ENCODE peak calls at places on chromosome 4, in six cellular contexts. B is MM.1S, P is GM23338, J is PC-3, M is GM23248, K is SK-N-SH. D is an unnamed sample.

GRCh38 chr4:113707013-113707412 is 54.5 kb downstream of the CAMK2D start:
- DNase-seq in B (no peak), P (no peak), J (no peak), M (peak; percentile 79), K (no peak), D (no peak)

GRCh38 chr4:31189938-31190337 is 469.8 kb downstream of the PCDH7 start:
- DNase-seq in B (no peak), P (no peak), J (no peak), M (no peak), K (no peak), D (no peak)

GRCh38 chr4:149264093-149264733 is 551.4 kb downstream of the IQCM start:
- DNase-seq in B (peak; percentile 56), P (peak; percentile 75), J (peak; percentile 61), M (peak; percentile 77), K (peak; percentile 8), D (peak; percentile 72)

GRCh38 chr4:118389731-118390520 is 37.1 kb upstream of the PRSS12 start:
- DNase-seq in B (no peak), P (no peak), J (peak; percentile 32), M (peak; percentile 51), K (no peak), D (no peak)

GRCh38 chr4:177596035-177596434 is 153.8 kb upstream of the AGA start:
- DNase-seq in B (no peak), P (no peak), J (peak; percentile 86), M (peak; percentile 85), K (peak; percentile 6), D (peak; percentile 4)

GRCh38 chr4:85406185-85406584 is 68.8 kb upstream of the ARHGAP24 start:
- DNase-seq in B (no peak), P (no peak), J (no peak), M (no peak), K (peak; percentile 28), D (no peak)

GRCh38 chr4:185232370-185232769 is 23.0 kb downstream of the SNX25 start:
- DNase-seq in B (no peak), P (no peak), J (peak; percentile 13), M (peak; percentile 50), K (peak; percentile 51), D (no peak)

GRCh38 chr4:98546910-98547544 is 111.4 kb downstream of the TSPAN5 start:
- DNase-seq in B (no peak), P (peak; percentile 45), J (no peak), M (peak; percentile 86), K (no peak), D (peak; percentile 44)

GRCh38 chr4:104901438-104901837 is 245.2 kb upstream of the TET2 start:
- DNase-seq in B (no peak), P (peak; percentile 45), J (no peak), M (no peak), K (no peak), D (peak; percentile 43)

GRCh38 chr4:118865091-118865708 is 23.5 kb upstream of the SYNPO2 start:
- DNase-seq in B (peak; percentile 68), P (peak; percentile 80), J (peak; percentile 69), M (peak; percentile 71), K (peak; percentile 62), D (peak; percentile 73)

GRCh38 chr4:16161866-16162408 is 64.3 kb downstream of the TAPT1 start:
- DNase-seq in B (no peak), P (no peak), J (no peak), M (no peak), K (no peak), D (no peak)

GRCh38 chr4:169147217-169147616 is 123.5 kb downstream of the SH3RF1 start:
- DNase-seq in B (no peak), P (no peak), J (peak; percentile 71), M (peak; percentile 48), K (no peak), D (no peak)

GRCh38 chr4:80197601-80198444 is 520 bp downstream of the PRDM8 start:
- DNase-seq in B (no peak), P (peak; percentile 71), J (no peak), M (peak; percentile 74), K (peak; percentile 83), D (peak; percentile 81)

GRCh38 chr4:112511294-112512118 is 4.5 kb downstream of the NEUROG2 start:
- DNase-seq in B (no peak), P (peak; percentile 70), J (no peak), M (no peak), K (no peak), D (peak; percentile 68)

GRCh38 chr4:7238300-7238960 is 46.1 kb downstream of the SORCS2 start:
- DNase-seq in B (no peak), P (peak; percentile 61), J (no peak), M (no peak), K (no peak), D (peak; percentile 58)

GRCh38 chr4:148986951-148987350 is 544.7 kb upstream of the NR3C2 start:
- DNase-seq in B (no peak), P (no peak), J (peak; percentile 53), M (no peak), K (no peak), D (no peak)

GRCh38 chr4:4426511-4427477 is 39.9 kb downstream of the NSG1 start:
- DNase-seq in B (no peak), P (peak; percentile 85), J (no peak), M (no peak), K (no peak), D (peak; percentile 71)

GRCh38 chr4:145732001-145732400 is 52.1 kb downstream of the C4orf51 start:
- DNase-seq in B (no peak), P (peak; percentile 62), J (no peak), M (no peak), K (no peak), D (peak; percentile 20)

GRCh38 chr4:165398570-165398969 is 19.8 kb downstream of the CPE start:
- DNase-seq in B (no peak), P (peak; percentile 67), J (no peak), M (peak; percentile 19), K (peak; percentile 59), D (peak; percentile 35)

GRCh38 chr4:910366-911091 is 21.6 kb downstream of the GAK start:
- DNase-seq in B (no peak), P (no peak), J (no peak), M (no peak), K (no peak), D (no peak)

GRCh38 chr4:119589165-119589564 is 39.4 kb downstream of the PDE5A start:
- DNase-seq in B (no peak), P (no peak), J (no peak), M (no peak), K (no peak), D (no peak)

GRCh38 chr4:15920723-15921591 is 17.6 kb downstream of the FGFBP1 start:
- DNase-seq in B (no peak), P (no peak), J (peak; percentile 93), M (peak; percentile 94), K (no peak), D (no peak)

GRCh38 chr4:151218343-151218742 is 58.6 kb upstream of the PRSS48 start:
- DNase-seq in B (no peak), P (no peak), J (no peak), M (peak; percentile 58), K (no peak), D (no peak)

GRCh38 chr4:39617534-39617933 is 21.1 kb downstream of the SMIM14 start:
- DNase-seq in B (no peak), P (no peak), J (no peak), M (no peak), K (no peak), D (no peak)
- H3F3A ChIP-seq in B (no peaks in the 10 kb centered on the region), P (peaks cover 2% of the 10 kb centered on the region), J (no peaks in the 10 kb centered on the region), M (peaks cover 23% of the 10 kb centered on the region), K (peaks cover 62% of the 10 kb centered on the region), D (peaks cover 9% of the 10 kb centered on the region)

GRCh38 chr4:73817341-73817740 is 19.1 kb upstream of the CXCL6 start:
- DNase-seq in B (peak; percentile 71), P (peak; percentile 8), J (peak; percentile 37), M (no peak), K (no peak), D (no peak)
- TF ChIP-seq EZH2phosphoT487 in B (no peak), P (no peak), J (no peak), M (no peak), K (no peak), D (no peak)

GRCh38 chr4:102823897-102824296 is 3.5 kb downstream of the UBE2D3 start:
- DNase-seq in B (no peak), P (no peak), J (no peak), M (peak; percentile 45), K (no peak), D (no peak)
- H3K27ac ChIP-seq in B (no peak overlapping the region), P (no peak overlapping the region), J (no peak overlapping the region), M (peak overlapping the region; percentile 100), K (no peak overlapping the region), D (no peak overlapping the region)

DNA sequence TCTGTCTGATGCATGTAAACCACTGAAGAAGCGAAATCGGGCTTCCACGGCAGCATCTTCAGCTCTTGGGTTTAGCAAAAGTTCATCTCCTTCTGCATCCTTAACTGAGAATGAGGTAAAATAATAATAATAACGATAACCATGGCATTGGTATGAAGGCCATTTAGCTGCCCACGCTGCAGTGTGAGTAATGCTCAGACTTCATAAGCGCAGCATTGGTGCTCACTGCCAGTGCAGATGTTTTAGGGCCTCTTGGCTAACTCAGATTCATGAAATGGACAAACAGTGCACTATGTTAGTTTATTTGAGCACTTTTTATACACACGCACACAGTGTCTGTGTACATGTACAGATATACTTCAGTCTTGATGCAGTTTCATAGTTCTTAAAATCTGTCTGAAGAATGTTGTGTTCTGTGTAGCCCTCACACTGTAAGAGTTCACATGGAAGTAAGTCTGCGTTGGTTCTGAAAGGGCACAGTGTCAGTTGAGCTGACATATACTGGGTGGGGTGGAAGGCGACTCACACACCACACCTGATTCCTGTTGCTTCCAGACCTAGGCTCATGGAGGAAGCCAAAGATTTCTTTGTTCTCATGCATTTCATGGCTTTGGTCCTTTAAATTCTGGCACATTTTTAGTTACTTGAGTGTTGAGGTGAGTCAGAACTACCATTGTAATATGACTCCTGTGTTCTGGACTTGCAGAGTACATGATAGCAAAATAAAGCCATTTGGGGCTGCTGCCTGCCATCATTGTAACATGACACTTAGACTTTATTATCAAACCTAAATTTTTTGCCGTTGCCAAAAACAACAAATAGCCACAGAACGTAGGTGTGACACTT is 68.7 kb downstream of the NSD2 start:
- DNase-seq in B (no peak), P (no peak), J (peak; percentile 91), M (peak; percentile 91), K (no peak), D (no peak)
- H3F3A ChIP-seq in B (no peaks in the 10 kb centered on the region), P (peaks cover 5% of the 10 kb centered on the region), J (peaks cover 9% of the 10 kb centered on the region), M (peaks cover 22% of the 10 kb centered on the region), K (peaks cover 41% of the 10 kb centered on the region), D (peaks cover 5% of the 10 kb centered on the region)

GRCh38 chr4:14452001-14452400 is 550.3 kb upstream of the CPEB2 start:
- DNase-seq in B (no peak), P (no peak), J (no peak), M (no peak), K (no peak), D (no peak)
- TF ChIP-seq EZH2phosphoT487 in B (no peak), P (no peak), J (no peak), M (no peak), K (no peak), D (no peak)

DNA sequence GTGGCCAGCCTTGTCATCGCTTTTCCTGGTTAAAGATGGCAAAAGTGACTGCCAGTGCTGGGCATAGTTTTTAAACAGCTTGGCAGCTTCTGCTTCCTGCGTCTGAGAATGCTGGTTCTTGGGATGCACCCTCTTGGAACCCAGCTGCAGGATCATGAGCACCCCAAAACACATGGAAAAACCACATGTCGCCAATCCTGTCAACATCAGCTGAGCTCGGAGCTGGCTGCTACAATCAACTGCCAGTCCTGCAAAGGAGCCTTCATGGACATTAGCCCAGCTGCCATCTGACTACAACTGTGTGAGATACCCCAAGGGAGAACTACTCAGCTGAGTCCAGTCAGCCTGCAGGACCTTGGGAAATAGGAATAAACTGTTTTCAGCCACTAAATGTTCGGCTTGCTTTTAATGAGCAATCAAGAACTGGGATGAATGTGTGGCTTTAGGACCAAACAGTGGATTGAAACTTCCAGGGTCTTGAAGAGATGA is 31.0 kb downstream of the OSTC start:
- DNase-seq in B (no peak), P (no peak), J (no peak), M (peak; percentile 38), K (no peak), D (no peak)
- H3K27ac ChIP-seq in B (no peak overlapping the region), P (no peak overlapping the region), J (no peak overlapping the region), M (no peak overlapping the region), K (no peak overlapping the region), D (no peak overlapping the region)

D was measured in neural progenitor cell.